ENCODE peak calls at places on chromosomes 16 and 17, in seven cellular contexts. One of them, this sample, is unnamed.

GRCh38 chr17:45907720-45908395 is 13.5 kb downstream of the MAPT start:
- DNase-seq in epithelial cell of esophagus: no peak
- DNase-seq in DMS 273 treated with DMSO at 0.1 percent for 48 hours: peak
- DNase-seq in caudate nucleus: no peak
- DNase-seq in activated CD4-positive, alpha-beta T cell treated with anti-CD3 and anti-CD28 coated beads for 24 hours: no peak
- DNase-seq in stimulated activated CD4-positive, alpha-beta T cell treated with anti-CD3 and anti-CD28 coated beads, Interleukin-15, amount 100 ng/mL, for 24 hours: no peak
- DNase-seq in NCI-H146: peak
- DNase-seq in this sample: no peak

GRCh38 chr16:27852681-27853080 is 210.8 kb downstream of the GSG1L start:
- DNase-seq in epithelial cell of esophagus: no peak
- DNase-seq in DMS 273 treated with DMSO at 0.1 percent for 48 hours: no peak
- DNase-seq in caudate nucleus: no peak
- DNase-seq in activated CD4-positive, alpha-beta T cell treated with anti-CD3 and anti-CD28 coated beads for 24 hours: no peak
- DNase-seq in stimulated activated CD4-positive, alpha-beta T cell treated with anti-CD3 and anti-CD28 coated beads, Interleukin-15, amount 100 ng/mL, for 24 hours: no peak
- DNase-seq in NCI-H146: no peak
- DNase-seq in this sample: no peak

GRCh38 chr17:18182978-18183333 is 672 bp upstream of the ALKBH5 start:
- DNase-seq in epithelial cell of esophagus: peak
- DNase-seq in DMS 273 treated with DMSO at 0.1 percent for 48 hours: no peak
- DNase-seq in caudate nucleus: peak
- DNase-seq in activated CD4-positive, alpha-beta T cell treated with anti-CD3 and anti-CD28 coated beads for 24 hours: peak
- DNase-seq in stimulated activated CD4-positive, alpha-beta T cell treated with anti-CD3 and anti-CD28 coated beads, Interleukin-15, amount 100 ng/mL, for 24 hours: peak
- DNase-seq in NCI-H146: peak
- DNase-seq in this sample: no peak

GRCh38 chr17:67080804-67081203 is 36.5 kb downstream of the CACNG1 start:
- DNase-seq in epithelial cell of esophagus: no peak
- DNase-seq in DMS 273 treated with DMSO at 0.1 percent for 48 hours: no peak
- DNase-seq in caudate nucleus: no peak
- DNase-seq in activated CD4-positive, alpha-beta T cell treated with anti-CD3 and anti-CD28 coated beads for 24 hours: no peak
- DNase-seq in stimulated activated CD4-positive, alpha-beta T cell treated with anti-CD3 and anti-CD28 coated beads, Interleukin-15, amount 100 ng/mL, for 24 hours: no peak
- DNase-seq in NCI-H146: no peak
- DNase-seq in this sample: no peak

GRCh38 chr17:80265205-80266068 is 4.8 kb downstream of the RNF213 start:
- DNase-seq in epithelial cell of esophagus: no peak
- DNase-seq in DMS 273 treated with DMSO at 0.1 percent for 48 hours: no peak
- DNase-seq in caudate nucleus: no peak
- DNase-seq in activated CD4-positive, alpha-beta T cell treated with anti-CD3 and anti-CD28 coated beads for 24 hours: no peak
- DNase-seq in stimulated activated CD4-positive, alpha-beta T cell treated with anti-CD3 and anti-CD28 coated beads, Interleukin-15, amount 100 ng/mL, for 24 hours: peak
- DNase-seq in NCI-H146: no peak
- DNase-seq in this sample: no peak

GRCh38 chr17:42378597-42379594 is 9.3 kb downstream of the STAT3 start:
- DNase-seq in epithelial cell of esophagus: peak
- DNase-seq in DMS 273 treated with DMSO at 0.1 percent for 48 hours: no peak
- DNase-seq in caudate nucleus: no peak
- DNase-seq in activated CD4-positive, alpha-beta T cell treated with anti-CD3 and anti-CD28 coated beads for 24 hours: no peak
- DNase-seq in stimulated activated CD4-positive, alpha-beta T cell treated with anti-CD3 and anti-CD28 coated beads, Interleukin-15, amount 100 ng/mL, for 24 hours: no peak
- DNase-seq in NCI-H146: no peak
- DNase-seq in this sample: peak

GRCh38 chr17:81097134-81097942 is 62.4 kb downstream of the BAIAP2 start:
- DNase-seq in epithelial cell of esophagus: peak
- DNase-seq in DMS 273 treated with DMSO at 0.1 percent for 48 hours: no peak
- DNase-seq in caudate nucleus: peak
- DNase-seq in activated CD4-positive, alpha-beta T cell treated with anti-CD3 and anti-CD28 coated beads for 24 hours: peak
- DNase-seq in stimulated activated CD4-positive, alpha-beta T cell treated with anti-CD3 and anti-CD28 coated beads, Interleukin-15, amount 100 ng/mL, for 24 hours: peak
- DNase-seq in NCI-H146: no peak
- DNase-seq in this sample: peak

GRCh38 chr16:72637306-72637705 is 410.6 kb downstream of the ZFHX3 start:
- DNase-seq in epithelial cell of esophagus: peak
- DNase-seq in DMS 273 treated with DMSO at 0.1 percent for 48 hours: no peak
- DNase-seq in caudate nucleus: no peak
- DNase-seq in activated CD4-positive, alpha-beta T cell treated with anti-CD3 and anti-CD28 coated beads for 24 hours: no peak
- DNase-seq in stimulated activated CD4-positive, alpha-beta T cell treated with anti-CD3 and anti-CD28 coated beads, Interleukin-15, amount 100 ng/mL, for 24 hours: no peak
- DNase-seq in NCI-H146: no peak
- DNase-seq in this sample: no peak

GRCh38 chr17:38885728-38886642 is 16.1 kb downstream of the LASP1 start:
- DNase-seq in epithelial cell of esophagus: no peak
- DNase-seq in DMS 273 treated with DMSO at 0.1 percent for 48 hours: no peak
- DNase-seq in caudate nucleus: peak
- DNase-seq in activated CD4-positive, alpha-beta T cell treated with anti-CD3 and anti-CD28 coated beads for 24 hours: no peak
- DNase-seq in stimulated activated CD4-positive, alpha-beta T cell treated with anti-CD3 and anti-CD28 coated beads, Interleukin-15, amount 100 ng/mL, for 24 hours: no peak
- DNase-seq in NCI-H146: no peak
- DNase-seq in this sample: no peak

GRCh38 chr16:59886021-59886420 is 1151.9 kb upstream of the GOT2 start:
- DNase-seq in epithelial cell of esophagus: peak
- DNase-seq in DMS 273 treated with DMSO at 0.1 percent for 48 hours: peak
- DNase-seq in caudate nucleus: no peak
- DNase-seq in activated CD4-positive, alpha-beta T cell treated with anti-CD3 and anti-CD28 coated beads for 24 hours: no peak
- DNase-seq in stimulated activated CD4-positive, alpha-beta T cell treated with anti-CD3 and anti-CD28 coated beads, Interleukin-15, amount 100 ng/mL, for 24 hours: no peak
- DNase-seq in NCI-H146: no peak
- DNase-seq in this sample: peak

GRCh38 chr16:411576-412265 is 10.0 kb downstream of the DECR2 start:
- DNase-seq in epithelial cell of esophagus: no peak
- DNase-seq in DMS 273 treated with DMSO at 0.1 percent for 48 hours: no peak
- DNase-seq in caudate nucleus: no peak
- DNase-seq in activated CD4-positive, alpha-beta T cell treated with anti-CD3 and anti-CD28 coated beads for 24 hours: no peak
- DNase-seq in stimulated activated CD4-positive, alpha-beta T cell treated with anti-CD3 and anti-CD28 coated beads, Interleukin-15, amount 100 ng/mL, for 24 hours: no peak
- DNase-seq in NCI-H146: no peak
- DNase-seq in this sample: no peak

GRCh38 chr17:60390881-60391418 is 983 bp downstream of the USP32 start:
- DNase-seq in epithelial cell of esophagus: peak
- DNase-seq in DMS 273 treated with DMSO at 0.1 percent for 48 hours: peak
- DNase-seq in caudate nucleus: peak
- DNase-seq in activated CD4-positive, alpha-beta T cell treated with anti-CD3 and anti-CD28 coated beads for 24 hours: no peak
- DNase-seq in stimulated activated CD4-positive, alpha-beta T cell treated with anti-CD3 and anti-CD28 coated beads, Interleukin-15, amount 100 ng/mL, for 24 hours: peak
- DNase-seq in NCI-H146: peak
- DNase-seq in this sample: peak

This sample was measured in HT-29.